ENCODE peak calls at places on chromosomes 11 and 22, in five cellular contexts. D is LoVo; N is COLO829; V is neural crest cell; F is activated CD4-positive, alpha-beta T cell treated with anti-CD3 and anti-CD28 coated beads, Interleukin-2, amount 50 U/mL, for 4 hours. E is an unnamed sample.

GRCh38 chr11:132941024-132941646 is 591.2 kb downstream of the OPCML start:
- DNase-seq in D (peak), N (peak), V (peak), F (no peak), E (no peak)

GRCh38 chr22:43824724-43825485 is 12.8 kb upstream of the EFCAB6 start:
- DNase-seq in D (no peak), N (no peak), V (no peak), F (no peak), E (no peak)

GRCh38 chr11:95145430-95146063 is 55.9 kb downstream of the ENDOD1 start:
- DNase-seq in D (no peak), N (no peak), V (no peak), F (no peak), E (no peak)

GRCh38 chr11:67262731-67263675 is 3.3 kb upstream of the GRK2 start:
- DNase-seq in D (peak), N (peak), V (peak), F (peak), E (peak)

GRCh38 chr11:94676769-94677168 is 91.4 kb upstream of the AMOTL1 start:
- DNase-seq in D (no peak), N (no peak), V (no peak), F (no peak), E (no peak)

GRCh38 chr11:13278620-13279486 is 1.3 kb downstream of the BMAL1 start:
- DNase-seq in D (no peak), N (no peak), V (no peak), F (no peak), E (peak)

GRCh38 chr22:45336971-45337431 is 27.3 kb downstream of the FAM118A start:
- DNase-seq in D (no peak), N (no peak), V (no peak), F (no peak), E (peak)

GRCh38 chr11:72703281-72704008 is 29.2 kb upstream of the PDE2A start:
- DNase-seq in D (no peak), N (no peak), V (no peak), F (no peak), E (no peak)

GRCh38 chr11:112847568-112847967 is 113.7 kb upstream of the NCAM1 start:
- DNase-seq in D (no peak), N (no peak), V (no peak), F (no peak), E (no peak)

GRCh38 chr22:29478326-29479276 is 1.4 kb upstream of the NEFH start:
- DNase-seq in D (no peak), N (peak), V (peak), F (peak), E (no peak)

GRCh38 chr11:41201156-41201555 is 258.3 kb downstream of the LRRC4C start:
- DNase-seq in D (peak), N (no peak), V (peak), F (no peak), E (no peak)

GRCh38 chr11:61828629-61829407 is 718 bp downstream of the FADS2 start:
- DNase-seq in D (no peak), N (no peak), V (peak), F (no peak), E (no peak)

GRCh38 chr11:114617157-114618124 is 21.9 kb upstream of the NXPE4 start:
- DNase-seq in D (no peak), N (no peak), V (no peak), F (no peak), E (no peak)

GRCh38 chr22:26273011-26273675 is 103.9 kb downstream of the SEZ6L start:
- DNase-seq in D (no peak), N (no peak), V (no peak), F (no peak), E (no peak)

GRCh38 chr11:76663461-76663760 is 7.1 kb downstream of the LRRC32 start:
- DNase-seq in D (no peak), N (no peak), V (no peak), F (no peak), E (no peak)

GRCh38 chr11:119721129-119722120 is 7.6 kb downstream of the NECTIN1 start:
- DNase-seq in D (no peak), N (no peak), V (peak), F (no peak), E (no peak)

GRCh38 chr22:44210721-44211120 is 30.0 kb downstream of the PARVG start:
- DNase-seq in D (no peak), N (no peak), V (no peak), F (no peak), E (no peak)

GRCh38 chr11:70378506-70379134 is 19.7 kb upstream of the CTTN start:
- DNase-seq in D (no peak), N (no peak), V (no peak), F (no peak), E (no peak)

GRCh38 chr11:117045956-117046355 is 52.3 kb downstream of the SIK3 start:
- DNase-seq in D (no peak), N (peak), V (no peak), F (no peak), E (no peak)

GRCh38 chr11:104033134-104033533 is 3.3 kb upstream of the DDI1 start:
- DNase-seq in D (no peak), N (peak), V (no peak), F (no peak), E (no peak)

GRCh38 chr11:225734-226453 is 10.2 kb downstream of the SIRT3 start:
- DNase-seq in D (no peak), N (no peak), V (no peak), F (no peak), E (no peak)

GRCh38 chr11:125364085-125364822 is 131.8 kb downstream of the FEZ1 start:
- DNase-seq in D (no peak), N (no peak), V (no peak), F (no peak), E (no peak)

E was measured in left colon.